ENCODE peak calls at places on chromosomes 4 and X, in four cellular contexts. One of them, this sample, is unnamed.

GRCh38 chr4:139603576-139604387 is 47.8 kb upstream of the SETD7 start:
- DNase-seq in uterus: peak
- DNase-seq in NB4: peak
- DNase-seq in mesothelial cell of epicardium: no peak
- DNase-seq in this sample: peak

GRCh38 chr4:76993787-76994641 is 44.5 kb downstream of the SEPTIN11 start:
- DNase-seq in NB4: no peak
- DNase-seq in mesothelial cell of epicardium: no peak
- DNase-seq in uterus: no peak
- DNase-seq in this sample: no peak

GRCh38 chr4:183504930-183505555 is at the start of gene ING2:
- DNase-seq in NB4: no peak
- DNase-seq in mesothelial cell of epicardium: no peak
- DNase-seq in uterus: no peak
- DNase-seq in this sample: peak

GRCh38 chrX:149830192-149830873 is 48.6 kb downstream of the MAGEA9 start:
- DNase-seq in mesothelial cell of epicardium: no peak
- DNase-seq in NB4: no peak
- DNase-seq in uterus: no peak
- DNase-seq in this sample: peak

GRCh38 chrX:130097507-130098201 is 12.6 kb downstream of the ELF4 start:
- DNase-seq in uterus: no peak
- DNase-seq in NB4: peak
- DNase-seq in mesothelial cell of epicardium: peak
- DNase-seq in this sample: no peak

GRCh38 chr4:86661006-86661405 is 66.9 kb downstream of the PTPN13 start:
- DNase-seq in mesothelial cell of epicardium: no peak
- DNase-seq in NB4: no peak
- DNase-seq in uterus: no peak
- DNase-seq in this sample: peak

GRCh38 chr4:188270273-188271069 is 131.2 kb downstream of the TRIML1 start:
- DNase-seq in mesothelial cell of epicardium: no peak
- DNase-seq in uterus: no peak
- DNase-seq in NB4: no peak
- DNase-seq in this sample: no peak

GRCh38 chrX:98068210-98068609 is 1184.5 kb downstream of the RPA4 start:
- DNase-seq in uterus: no peak
- DNase-seq in NB4: no peak
- DNase-seq in mesothelial cell of epicardium: no peak
- DNase-seq in this sample: no peak

GRCh38 chr4:11505225-11505971 is 76.7 kb upstream of the HS3ST1 start:
- DNase-seq in uterus: no peak
- DNase-seq in NB4: peak
- DNase-seq in mesothelial cell of epicardium: no peak
- DNase-seq in this sample: peak

This sample was measured in bronchial epithelial cell.